ENCODE peak calls at places on chromosomes 13 and 19, in seven cellular contexts. E is uterus; J is gastrocnemius medialis; A is pancreas; C is stomach; W is CD4-positive, CD25-positive, alpha-beta regulatory T cell; M is ascending aorta. X is an unnamed sample.

GRCh38 chr13:107170270-107170931 is 602.5 kb upstream of the ARGLU1 start:
- DNase-seq in M (no peak), C (no peak), J (no peak), W (no peak), E (no peak), A (no peak), X (no peak)

GRCh38 chr13:94702181-94703041 is 9.9 kb downstream of the SOX21 start:
- DNase-seq in M (no peak), C (no peak), A (no peak), E (no peak), J (no peak), W (no peak), X (no peak)

GRCh38 chr13:80276371-80277289 is 64.3 kb downstream of the SPRY2 start:
- DNase-seq in W (no peak), J (no peak), E (no peak), M (no peak), A (no peak), C (no peak), X (peak; percentile 33)

GRCh38 chr13:57846600-57847173 is 215.1 kb downstream of the PCDH17 start:
- DNase-seq in C (no peak), E (no peak), A (no peak), J (no peak), M (no peak), W (no peak), X (no peak)

GRCh38 chr13:60759499-60759898 is 362.5 kb downstream of the TDRD3 start:
- DNase-seq in A (no peak), J (no peak), M (no peak), C (peak; percentile 78), W (no peak), E (no peak), X (peak; percentile 14)

GRCh38 chr19:2239771-2240770 is 3.4 kb downstream of the SF3A2 start:
- DNase-seq in J (peak; percentile 73), M (no peak), A (no peak), C (no peak), W (peak; percentile 76), E (no peak), X (peak; percentile 76)

GRCh38 chr13:44653261-44653660 is 77.1 kb upstream of the TSC22D1 start:
- DNase-seq in C (no peak), A (no peak), M (no peak), E (no peak), J (no peak), W (no peak), X (no peak)

GRCh38 chr19:46714523-46715106 is 2.3 kb downstream of the PRKD2 start:
- DNase-seq in J (no peak), A (no peak), E (no peak), W (peak; percentile 92), M (no peak), C (no peak), X (no peak)

GRCh38 chr13:99981115-99982020 is at the start of gene ZIC2:
- DNase-seq in M (no peak), J (no peak), C (no peak), E (no peak), A (peak; percentile 71), W (no peak), X (peak; percentile 69)

GRCh38 chr19:18741124-18741493 is 50.0 kb downstream of the COMP start:
- DNase-seq in C (no peak), A (no peak), J (no peak), M (no peak), W (no peak), E (no peak), X (no peak)

GRCh38 chr19:48955308-48955958 is 758 bp downstream of the BAX start:
- DNase-seq in M (no peak), C (no peak), W (no peak), J (no peak), A (no peak), E (no peak), X (no peak)

GRCh38 chr19:47414469-47414868 is 4.9 kb downstream of the MEIS3 start:
- DNase-seq in E (no peak), J (no peak), A (no peak), M (no peak), W (no peak), C (no peak), X (no peak)

GRCh38 chr13:39875111-39875510 is 219.6 kb downstream of the COG6 start:
- DNase-seq in E (no peak), J (peak; percentile 13), W (no peak), C (no peak), M (no peak), A (no peak), X (peak; percentile 58)
- H3K4me3 ChIP-seq in E (no peak overlapping the region), J (no peak overlapping the region), W (no peak overlapping the region), C (no peak overlapping the region), M (no peak overlapping the region), A (no peak overlapping the region), X (no peak overlapping the region)

GRCh38 chr19:960601-960938 is 23.6 kb upstream of the WDR18 start:
- DNase-seq in C (no peak), E (no peak), A (no peak), W (no peak), M (no peak), J (no peak), X (no peak)

GRCh38 chr19:958967-959685 is 25.0 kb upstream of the WDR18 start:
- DNase-seq in W (no peak), M (no peak), J (no peak), E (no peak), A (no peak), C (no peak), X (peak; percentile 35)

GRCh38 chr19:962683-963385 is 21.3 kb upstream of the WDR18 start:
- DNase-seq in M (no peak), J (no peak), E (no peak), C (no peak), W (no peak), A (no peak), X (no peak)

GRCh38 chr19:961866-962620 is 22.1 kb upstream of the WDR18 start:
- DNase-seq in E (no peak), J (no peak), M (no peak), A (no peak), W (peak; percentile 35), C (no peak), X (no peak)

DNA sequence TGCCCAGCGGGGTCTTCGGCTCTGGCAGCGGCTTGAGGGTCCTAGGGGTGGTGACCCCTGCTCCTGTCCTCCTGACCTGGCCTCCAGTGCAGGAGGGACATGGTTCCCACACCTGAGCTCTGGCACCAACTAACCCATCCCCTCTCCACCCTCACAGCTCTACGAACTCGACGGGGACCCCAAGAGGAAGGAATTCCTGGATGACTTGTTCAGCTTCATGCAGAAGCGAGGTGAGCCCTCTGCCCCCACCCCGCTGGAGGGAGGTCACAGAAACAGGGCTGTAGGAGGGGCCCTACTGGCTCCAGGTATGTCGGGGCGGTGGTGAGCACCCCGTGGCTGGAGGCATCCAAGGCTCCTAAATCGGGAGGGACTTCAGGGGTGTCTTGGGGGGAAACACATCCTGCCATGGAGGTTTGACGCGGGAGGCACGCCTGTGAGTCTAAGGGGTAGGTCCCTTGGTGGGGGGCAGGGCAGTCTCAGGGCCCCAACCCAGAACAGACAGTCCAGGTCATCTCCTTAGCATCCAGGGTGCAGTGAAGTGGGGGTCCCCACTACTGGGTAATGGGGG is 24.1 kb upstream of the WDR18 start:
- DNase-seq in J (no peak), E (no peak), M (no peak), A (no peak), W (no peak), C (no peak), X (no peak)
- H3K4me1 ChIP-seq in J (no peaks in the 10 kb centered on the region), E (no peaks in the 10 kb centered on the region), M (no peaks in the 10 kb centered on the region), A (no peaks in the 10 kb centered on the region), W (peaks cover 3% of the 10 kb centered on the region), C (no peaks in the 10 kb centered on the region), X (peaks cover 28% of the 10 kb centered on the region)

GRCh38 chr13:77544365-77544764 is 8.9 kb downstream of the SCEL start:
- DNase-seq in J (peak; percentile 40), A (no peak), M (no peak), W (no peak), C (peak; percentile 38), E (peak; percentile 42), X (peak; percentile 14)

GRCh38 chr13:77548594-77548993 is 13.1 kb downstream of the SCEL start:
- DNase-seq in A (no peak), W (no peak), J (no peak), E (no peak), C (no peak), M (no peak), X (no peak)

GRCh38 chr13:77544765-77545316 is 9.3 kb downstream of the SCEL start:
- DNase-seq in M (no peak), W (no peak), A (no peak), C (no peak), J (no peak), E (no peak), X (no peak)

GRCh38 chr13:77545626-77546412 is 10.3 kb downstream of the SCEL start:
- DNase-seq in E (no peak), W (no peak), A (no peak), J (no peak), M (no peak), C (no peak), X (no peak)

DNA sequence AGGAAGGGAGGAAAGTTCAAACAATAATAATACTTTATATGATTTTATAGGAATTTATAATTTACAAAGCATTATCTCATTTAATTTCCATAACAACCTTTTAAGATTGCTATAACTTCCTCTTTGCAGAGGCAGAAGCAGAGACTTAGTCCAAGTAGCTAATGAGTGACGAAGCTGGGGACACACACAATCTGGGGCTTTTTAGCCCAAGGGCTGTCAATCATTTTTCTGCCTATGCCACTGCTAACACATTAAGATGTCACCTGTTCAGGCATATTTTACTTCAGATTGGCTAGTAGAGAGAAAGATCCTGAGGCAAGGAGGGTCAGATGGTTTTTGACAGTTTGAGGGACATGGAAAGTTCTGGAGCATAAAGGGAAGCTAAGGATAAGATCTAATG is 12.6 kb downstream of the SCEL start:
- DNase-seq in C (no peak), W (no peak), J (no peak), M (no peak), E (no peak), A (no peak), X (no peak)
- H3K4me3 ChIP-seq in C (no peak overlapping the region), W (no peak overlapping the region), J (no peak overlapping the region), M (no peak overlapping the region), E (no peak overlapping the region), A (no peak overlapping the region), X (no peak overlapping the region)

GRCh38 chr19:41799444-41800000 is 3.1 kb downstream of the CEACAM3 start:
- DNase-seq in A (no peak), W (no peak), C (no peak), E (no peak), J (no peak), M (no peak), X (no peak)

GRCh38 chr19:41801682-41802317 is 5.4 kb downstream of the CEACAM3 start:
- DNase-seq in J (no peak), C (no peak), W (no peak), M (no peak), E (no peak), A (no peak), X (no peak)

GRCh38 chr19:41802770-41803169 is 6.4 kb downstream of the CEACAM3 start:
- DNase-seq in W (no peak), E (no peak), C (no peak), A (no peak), M (no peak), J (no peak), X (no peak)

GRCh38 chr19:41804327-41804726 is 7.9 kb downstream of the CEACAM3 start:
- DNase-seq in C (no peak), M (no peak), E (no peak), J (no peak), A (no peak), W (no peak), X (no peak)

DNA sequence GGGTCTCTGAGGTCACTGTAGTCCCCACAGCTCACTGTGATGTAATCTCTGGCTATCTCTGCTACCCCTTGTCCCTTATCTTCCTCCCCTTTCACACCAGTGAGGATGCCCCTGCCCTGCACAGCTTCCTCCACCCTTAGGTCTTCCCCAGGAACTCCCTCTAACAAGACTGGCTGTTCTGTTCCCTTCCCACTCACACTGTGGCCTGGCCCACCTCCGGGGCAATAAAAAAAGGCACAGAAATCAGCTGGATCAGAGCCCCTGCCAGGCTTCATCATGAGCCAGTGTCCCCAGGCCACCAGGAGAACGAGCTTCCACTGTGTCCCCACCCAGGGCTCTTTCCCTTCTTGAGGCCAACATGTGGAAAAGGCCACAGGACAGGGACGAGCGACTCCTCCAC is 4.6 kb downstream of the CEACAM3 start:
- DNase-seq in W (no peak), M (no peak), A (no peak), J (no peak), C (no peak), E (no peak), X (no peak)
- H3K4me1 ChIP-seq in W (no peaks in the 10 kb centered on the region), M (no peaks in the 10 kb centered on the region), A (no peaks in the 10 kb centered on the region), J (no peaks in the 10 kb centered on the region), C (no peaks in the 10 kb centered on the region), E (no peaks in the 10 kb centered on the region), X (no peaks in the 10 kb centered on the region)

X was measured in cardiac muscle cell.